ENCODE peak calls at places on chromosomes 16 and 17, in nine cellular contexts. One of them, this sample, is unnamed.

GRCh38 chr16:23508589-23509440 is 1.5 kb downstream of the GGA2 start:
- DNase-seq in mammary epithelial cell: no peak
- DNase-seq in heart left ventricle: no peak
- DNase-seq in iPS DF 6.9: no peak
- DNase-seq in heart right ventricle: no peak
- DNase-seq in neural progenitor cell: peak; percentile 73
- DNase-seq in IMR-90: no peak
- DNase-seq in thoracic aorta: no peak
- DNase-seq in A549: no peak
- DNase-seq in this sample: no peak

GRCh38 chr17:62398891-62399290 is 18.5 kb downstream of the EFCAB3 start:
- DNase-seq in A549: no peak
- DNase-seq in heart left ventricle: no peak
- DNase-seq in IMR-90: no peak
- DNase-seq in iPS DF 6.9: no peak
- DNase-seq in heart right ventricle: no peak
- DNase-seq in neural progenitor cell: no peak
- DNase-seq in mammary epithelial cell: no peak
- DNase-seq in thoracic aorta: no peak
- DNase-seq in this sample: no peak

GRCh38 chr17:31379796-31380195 is 11.7 kb upstream of the RAB11FIP4 start:
- DNase-seq in IMR-90: no peak
- DNase-seq in A549: no peak
- DNase-seq in thoracic aorta: no peak
- DNase-seq in mammary epithelial cell: no peak
- DNase-seq in heart left ventricle: no peak
- DNase-seq in heart right ventricle: no peak
- DNase-seq in iPS DF 6.9: no peak
- DNase-seq in neural progenitor cell: no peak
- DNase-seq in this sample: no peak

GRCh38 chr17:44971776-44972483 is 3.8 kb upstream of the C1QL1 start:
- DNase-seq in A549: no peak
- DNase-seq in IMR-90: peak; percentile 72
- DNase-seq in heart right ventricle: no peak
- DNase-seq in iPS DF 6.9: no peak
- DNase-seq in thoracic aorta: no peak
- DNase-seq in neural progenitor cell: no peak
- DNase-seq in mammary epithelial cell: peak; percentile 94
- DNase-seq in heart left ventricle: no peak
- DNase-seq in this sample: peak; percentile 67

GRCh38 chr16:53456625-53457024 is 22.4 kb downstream of the RBL2 start:
- DNase-seq in neural progenitor cell: no peak
- DNase-seq in heart right ventricle: no peak
- DNase-seq in thoracic aorta: no peak
- DNase-seq in iPS DF 6.9: no peak
- DNase-seq in heart left ventricle: no peak
- DNase-seq in mammary epithelial cell: no peak
- DNase-seq in IMR-90: no peak
- DNase-seq in A549: no peak
- DNase-seq in this sample: peak; percentile 85

GRCh38 chr16:84913315-84913714 is 93.5 kb downstream of the CRISPLD2 start:
- DNase-seq in A549: no peak
- DNase-seq in neural progenitor cell: no peak
- DNase-seq in IMR-90: no peak
- DNase-seq in thoracic aorta: no peak
- DNase-seq in heart right ventricle: no peak
- DNase-seq in iPS DF 6.9: no peak
- DNase-seq in mammary epithelial cell: no peak
- DNase-seq in heart left ventricle: peak; percentile 56
- DNase-seq in this sample: no peak

GRCh38 chr17:51032850-51033249 is 87.8 kb downstream of the SPAG9 start:
- DNase-seq in thoracic aorta: no peak
- DNase-seq in A549: no peak
- DNase-seq in IMR-90: peak; percentile 64
- DNase-seq in heart left ventricle: no peak
- DNase-seq in mammary epithelial cell: no peak
- DNase-seq in iPS DF 6.9: no peak
- DNase-seq in neural progenitor cell: no peak
- DNase-seq in heart right ventricle: no peak
- DNase-seq in this sample: no peak

GRCh38 chr17:15261818-15262290 is 3.3 kb downstream of the PMP22 start:
- DNase-seq in iPS DF 6.9: no peak
- DNase-seq in mammary epithelial cell: peak; percentile 40
- DNase-seq in neural progenitor cell: peak; percentile 45
- DNase-seq in A549: peak; percentile 61
- DNase-seq in IMR-90: no peak
- DNase-seq in heart left ventricle: no peak
- DNase-seq in heart right ventricle: peak; percentile 30
- DNase-seq in thoracic aorta: no peak
- DNase-seq in this sample: no peak

GRCh38 chr16:11666108-11667055 is 1.9 kb upstream of the SNN start:
- DNase-seq in mammary epithelial cell: peak; percentile 70
- DNase-seq in A549: no peak
- DNase-seq in iPS DF 6.9: no peak
- DNase-seq in neural progenitor cell: no peak
- DNase-seq in IMR-90: no peak
- DNase-seq in heart left ventricle: no peak
- DNase-seq in thoracic aorta: no peak
- DNase-seq in heart right ventricle: no peak
- DNase-seq in this sample: no peak

GRCh38 chr17:4509923-4510614 is 11.4 kb downstream of the SPNS2 start:
- DNase-seq in mammary epithelial cell: no peak
- DNase-seq in iPS DF 6.9: no peak
- DNase-seq in heart right ventricle: peak; percentile 59
- DNase-seq in neural progenitor cell: no peak
- DNase-seq in IMR-90: no peak
- DNase-seq in heart left ventricle: peak; percentile 79
- DNase-seq in thoracic aorta: peak; percentile 43
- DNase-seq in A549: no peak
- DNase-seq in this sample: no peak

GRCh38 chr16:20409398-20410152 is at the start of gene ACSM5:
- DNase-seq in IMR-90: no peak
- DNase-seq in heart right ventricle: peak; percentile 60
- DNase-seq in heart left ventricle: peak; percentile 40
- DNase-seq in neural progenitor cell: no peak
- DNase-seq in mammary epithelial cell: no peak
- DNase-seq in A549: no peak
- DNase-seq in iPS DF 6.9: no peak
- DNase-seq in thoracic aorta: no peak
- DNase-seq in this sample: no peak

GRCh38 chr16:77468831-77469230 is 34.0 kb upstream of the ADAMTS18 start:
- DNase-seq in thoracic aorta: no peak
- DNase-seq in heart left ventricle: no peak
- DNase-seq in heart right ventricle: no peak
- DNase-seq in IMR-90: no peak
- DNase-seq in iPS DF 6.9: no peak
- DNase-seq in mammary epithelial cell: no peak
- DNase-seq in neural progenitor cell: peak; percentile 64
- DNase-seq in A549: no peak
- DNase-seq in this sample: no peak

GRCh38 chr16:48499822-48500440 is 110.0 kb downstream of the N4BP1 start:
- DNase-seq in heart left ventricle: no peak
- DNase-seq in mammary epithelial cell: peak; percentile 33
- DNase-seq in A549: peak; percentile 77
- DNase-seq in IMR-90: peak; percentile 93
- DNase-seq in iPS DF 6.9: no peak
- DNase-seq in heart right ventricle: no peak
- DNase-seq in neural progenitor cell: no peak
- DNase-seq in thoracic aorta: no peak
- DNase-seq in this sample: no peak

GRCh38 chr16:35298460-35299243 is 1839.2 kb downstream of the TP53TG3F start:
- DNase-seq in IMR-90: no peak
- DNase-seq in neural progenitor cell: no peak
- DNase-seq in mammary epithelial cell: peak; percentile 38
- DNase-seq in heart right ventricle: no peak
- DNase-seq in thoracic aorta: no peak
- DNase-seq in A549: no peak
- DNase-seq in iPS DF 6.9: no peak
- DNase-seq in heart left ventricle: no peak
- DNase-seq in this sample: no peak
- H3K4me1 ChIP-seq in IMR-90: no peaks in the 10 kb centered on the region
- H3K4me1 ChIP-seq in neural progenitor cell: no peaks in the 10 kb centered on the region
- H3K4me1 ChIP-seq in mammary epithelial cell: peaks cover 27% of the 10 kb centered on the region
- H3K4me1 ChIP-seq in heart right ventricle: no peaks in the 10 kb centered on the region
- H3K4me1 ChIP-seq in thoracic aorta: no peaks in the 10 kb centered on the region
- H3K4me1 ChIP-seq in A549: no peaks in the 10 kb centered on the region
- H3K4me1 ChIP-seq in iPS DF 6.9: no peaks in the 10 kb centered on the region
- H3K4me1 ChIP-seq in heart left ventricle: no peaks in the 10 kb centered on the region
- H3K4me1 ChIP-seq in this sample: no peaks in the 10 kb centered on the region

DNA sequence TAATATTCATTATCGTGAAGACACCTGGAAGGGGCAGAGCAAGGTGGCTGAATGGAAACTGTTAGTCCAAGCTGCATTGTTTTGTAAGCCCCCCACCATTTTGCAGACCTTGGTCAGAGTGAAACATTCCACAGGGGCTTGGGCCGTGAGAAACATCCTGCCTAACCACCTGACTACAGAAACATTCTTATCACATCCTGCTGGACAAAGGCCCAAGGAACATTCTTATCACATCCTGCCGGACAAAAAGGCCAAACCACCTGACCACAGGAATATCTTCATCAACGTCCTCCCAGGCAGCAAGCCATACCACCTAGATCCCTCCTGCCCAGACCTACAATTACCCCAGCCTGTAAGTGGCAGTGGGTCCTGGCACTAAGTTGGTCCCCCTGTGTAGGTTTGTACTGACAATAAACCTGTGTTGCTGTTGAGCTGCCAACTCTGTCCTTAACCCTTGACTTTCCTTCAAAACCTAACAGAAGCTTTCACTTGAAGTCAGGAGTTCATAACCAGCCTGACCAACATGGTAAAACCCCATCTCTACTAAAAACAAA is 19.6 kb downstream of the ATF7IP2 start:
- DNase-seq in mammary epithelial cell: no peak
- DNase-seq in heart right ventricle: no peak
- DNase-seq in neural progenitor cell: no peak
- DNase-seq in iPS DF 6.9: no peak
- DNase-seq in heart left ventricle: peak; percentile 30
- DNase-seq in thoracic aorta: no peak
- DNase-seq in A549: no peak
- DNase-seq in IMR-90: peak; percentile 10
- DNase-seq in this sample: no peak
- H3K9me3 ChIP-seq in mammary epithelial cell: peaks cover 11% of the 10 kb centered on the region
- H3K9me3 ChIP-seq in heart right ventricle: peaks cover 76% of the 10 kb centered on the region
- H3K9me3 ChIP-seq in neural progenitor cell: peaks cover 4% of the 10 kb centered on the region
- H3K9me3 ChIP-seq in iPS DF 6.9: peaks cover 3% of the 10 kb centered on the region
- H3K9me3 ChIP-seq in heart left ventricle: peaks cover 35% of the 10 kb centered on the region
- H3K9me3 ChIP-seq in thoracic aorta: peaks cover 34% of the 10 kb centered on the region
- H3K9me3 ChIP-seq in A549: peaks cover 16% of the 10 kb centered on the region
- H3K9me3 ChIP-seq in IMR-90: peaks cover 13% of the 10 kb centered on the region
- H3K9me3 ChIP-seq in this sample: peaks cover 39% of the 10 kb centered on the region

GRCh38 chr17:81418710-81419332 is 23.6 kb downstream of the BAHCC1 start:
- DNase-seq in heart right ventricle: no peak
- DNase-seq in iPS DF 6.9: no peak
- DNase-seq in heart left ventricle: no peak
- DNase-seq in neural progenitor cell: no peak
- DNase-seq in mammary epithelial cell: peak; percentile 73
- DNase-seq in A549: peak; percentile 84
- DNase-seq in IMR-90: peak; percentile 36
- DNase-seq in thoracic aorta: no peak
- DNase-seq in this sample: no peak

GRCh38 chr17:81419886-81420768 is 24.9 kb downstream of the BAHCC1 start:
- DNase-seq in heart left ventricle: no peak
- DNase-seq in heart right ventricle: no peak
- DNase-seq in neural progenitor cell: no peak
- DNase-seq in A549: peak; percentile 56
- DNase-seq in mammary epithelial cell: no peak
- DNase-seq in iPS DF 6.9: no peak
- DNase-seq in thoracic aorta: no peak
- DNase-seq in IMR-90: no peak
- DNase-seq in this sample: no peak

GRCh38 chr17:81417879-81418709 is 22.8 kb downstream of the BAHCC1 start:
- DNase-seq in iPS DF 6.9: no peak
- DNase-seq in IMR-90: no peak
- DNase-seq in A549: no peak
- DNase-seq in heart right ventricle: no peak
- DNase-seq in mammary epithelial cell: no peak
- DNase-seq in thoracic aorta: no peak
- DNase-seq in neural progenitor cell: no peak
- DNase-seq in heart left ventricle: no peak
- DNase-seq in this sample: no peak

GRCh38 chr17:81420769-81421462 is 25.7 kb downstream of the BAHCC1 start:
- DNase-seq in IMR-90: peak; percentile 49
- DNase-seq in iPS DF 6.9: no peak
- DNase-seq in thoracic aorta: peak; percentile 68
- DNase-seq in A549: no peak
- DNase-seq in mammary epithelial cell: no peak
- DNase-seq in heart left ventricle: peak; percentile 78
- DNase-seq in neural progenitor cell: no peak
- DNase-seq in heart right ventricle: peak; percentile 76
- DNase-seq in this sample: no peak

DNA sequence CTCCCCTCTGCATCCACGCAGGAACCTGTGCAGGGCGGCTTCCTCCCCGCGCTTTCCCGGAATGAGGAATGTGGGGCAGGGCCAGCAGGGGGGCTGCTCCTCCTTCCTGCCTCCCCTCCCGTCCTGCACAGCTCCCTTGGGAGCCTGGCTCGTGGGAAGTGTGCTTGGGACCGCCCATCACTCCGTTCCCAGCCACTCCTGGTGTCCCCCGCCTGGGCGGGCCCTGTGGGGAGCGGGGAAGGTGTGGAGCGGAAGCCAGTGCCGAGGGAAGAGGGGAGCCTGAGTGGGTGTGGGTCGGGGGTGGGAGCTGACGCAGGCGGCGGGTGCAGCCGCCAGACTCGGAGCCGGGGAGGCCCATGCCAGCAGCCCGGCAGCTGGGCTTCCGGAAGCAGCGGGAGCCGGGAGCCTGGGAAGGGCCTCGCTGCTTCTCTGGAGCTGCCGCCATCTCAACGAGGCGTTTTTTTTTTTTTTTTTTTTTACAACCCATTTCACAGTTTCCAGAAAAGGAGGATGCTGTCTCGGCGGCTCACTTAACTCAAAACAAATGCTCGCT is 24.2 kb downstream of the BAHCC1 start:
- DNase-seq in IMR-90: peak; percentile 91
- DNase-seq in heart left ventricle: peak; percentile 97
- DNase-seq in A549: peak; percentile 97
- DNase-seq in iPS DF 6.9: no peak
- DNase-seq in thoracic aorta: peak; percentile 87
- DNase-seq in mammary epithelial cell: peak; percentile 52
- DNase-seq in heart right ventricle: peak; percentile 93
- DNase-seq in neural progenitor cell: peak; percentile 57
- DNase-seq in this sample: no peak
- H3K4me1 ChIP-seq in IMR-90: peaks cover 54% of the 10 kb centered on the region
- H3K4me1 ChIP-seq in heart left ventricle: peaks cover 71% of the 10 kb centered on the region
- H3K4me1 ChIP-seq in A549: peaks cover 77% of the 10 kb centered on the region
- H3K4me1 ChIP-seq in iPS DF 6.9: peaks cover 12% of the 10 kb centered on the region
- H3K4me1 ChIP-seq in thoracic aorta: peaks cover 73% of the 10 kb centered on the region
- H3K4me1 ChIP-seq in mammary epithelial cell: peaks cover 47% of the 10 kb centered on the region
- H3K4me1 ChIP-seq in heart right ventricle: peaks cover 70% of the 10 kb centered on the region
- H3K4me1 ChIP-seq in neural progenitor cell: peaks cover 21% of the 10 kb centered on the region
- H3K4me1 ChIP-seq in this sample: no peaks in the 10 kb centered on the region

GRCh38 chr17:35496470-35497290 is 40.8 kb downstream of the SLFN12L start:
- DNase-seq in iPS DF 6.9: no peak
- DNase-seq in neural progenitor cell: no peak
- DNase-seq in heart left ventricle: no peak
- DNase-seq in heart right ventricle: no peak
- DNase-seq in thoracic aorta: no peak
- DNase-seq in IMR-90: no peak
- DNase-seq in mammary epithelial cell: no peak
- DNase-seq in A549: no peak
- DNase-seq in this sample: no peak

GRCh38 chr17:35498429-35499178 is 38.9 kb downstream of the SLFN12L start:
- DNase-seq in iPS DF 6.9: no peak
- DNase-seq in A549: no peak
- DNase-seq in neural progenitor cell: no peak
- DNase-seq in mammary epithelial cell: no peak
- DNase-seq in heart right ventricle: no peak
- DNase-seq in thoracic aorta: no peak
- DNase-seq in IMR-90: no peak
- DNase-seq in heart left ventricle: no peak
- DNase-seq in this sample: no peak

GRCh38 chr17:35499548-35499947 is 37.9 kb downstream of the SLFN12L start:
- DNase-seq in IMR-90: no peak
- DNase-seq in heart left ventricle: no peak
- DNase-seq in mammary epithelial cell: no peak
- DNase-seq in thoracic aorta: no peak
- DNase-seq in A549: no peak
- DNase-seq in heart right ventricle: no peak
- DNase-seq in neural progenitor cell: no peak
- DNase-seq in iPS DF 6.9: no peak
- DNase-seq in this sample: no peak
- H3K9me3 ChIP-seq in IMR-90: peaks cover 2% of the 10 kb centered on the region
- H3K9me3 ChIP-seq in heart left ventricle: no peaks in the 10 kb centered on the region
- H3K9me3 ChIP-seq in mammary epithelial cell: no peaks in the 10 kb centered on the region
- H3K9me3 ChIP-seq in thoracic aorta: no peaks in the 10 kb centered on the region
- H3K9me3 ChIP-seq in A549: no peaks in the 10 kb centered on the region
- H3K9me3 ChIP-seq in heart right ventricle: no peaks in the 10 kb centered on the region
- H3K9me3 ChIP-seq in neural progenitor cell: no peaks in the 10 kb centered on the region
- H3K9me3 ChIP-seq in iPS DF 6.9: peaks cover 2% of the 10 kb centered on the region
- H3K9me3 ChIP-seq in this sample: no peaks in the 10 kb centered on the region